ENCODE peak calls at places on chromosomes 16 and 17, in nine cellular contexts. A is colonic mucosa, K is fibroblast of pulmonary artery, S is adrenal gland, V is psoas muscle, H is GM06990, Q is heart right ventricle, G is astrocyte of the cerebellum, B is IMR-90. C is an unnamed sample.

GRCh38 chr16:74903095-74903494 is 81.8 kb downstream of the WDR59 start:
- DNase-seq in A (no peak), K (no peak), S (no peak), V (no peak), H (no peak), Q (no peak), G (no peak), B (no peak), C (no peak)

GRCh38 chr17:80866050-80866793 is 125.4 kb upstream of the CHMP6 start:
- DNase-seq in A (peak; percentile 72), K (peak; percentile 71), S (peak; percentile 72), V (peak; percentile 70), H (no peak), Q (peak; percentile 63), G (peak; percentile 46), B (peak; percentile 69), C (peak; percentile 65)

GRCh38 chr17:65115721-65116312 is 21.4 kb upstream of the RGS9 start:
- DNase-seq in A (no peak), K (no peak), S (no peak), V (no peak), H (no peak), Q (no peak), G (no peak), B (no peak), C (no peak)

GRCh38 chr17:57480438-57481196 is 224.3 kb downstream of the MSI2 start:
- DNase-seq in A (no peak), K (peak; percentile 52), S (no peak), V (no peak), H (no peak), Q (no peak), G (peak; percentile 71), B (peak; percentile 72), C (peak; percentile 21)

GRCh38 chr16:58506241-58507194 is 6.6 kb downstream of the NDRG4 start:
- DNase-seq in A (no peak), K (no peak), S (no peak), V (no peak), H (no peak), Q (no peak), G (no peak), B (no peak), C (no peak)

GRCh38 chr17:55420067-55420775 is 1.4 kb downstream of the MMD start:
- DNase-seq in A (peak; percentile 34), K (no peak), S (no peak), V (no peak), H (peak; percentile 53), Q (no peak), G (no peak), B (no peak), C (no peak)

GRCh38 chr17:17815436-17816200 is 21.2 kb downstream of the SREBF1 start:
- DNase-seq in A (no peak), K (no peak), S (no peak), V (no peak), H (no peak), Q (no peak), G (no peak), B (no peak), C (no peak)

GRCh38 chr16:64167851-64168770 is 953.8 kb downstream of the CDH11 start:
- DNase-seq in A (no peak), K (no peak), S (no peak), V (no peak), H (no peak), Q (no peak), G (no peak), B (no peak), C (no peak)

GRCh38 chr16:49483251-49483650 is 109.6 kb downstream of the C16orf78 start:
- DNase-seq in A (no peak), K (no peak), S (no peak), V (no peak), H (no peak), Q (no peak), G (no peak), B (no peak), C (no peak)

GRCh38 chr17:1484586-1485310 is 7.7 kb downstream of the MYO1C start:
- DNase-seq in A (peak; percentile 83), K (peak; percentile 64), S (peak; percentile 43), V (no peak), H (peak; percentile 83), Q (peak; percentile 64), G (no peak), B (no peak), C (no peak)

DNA sequence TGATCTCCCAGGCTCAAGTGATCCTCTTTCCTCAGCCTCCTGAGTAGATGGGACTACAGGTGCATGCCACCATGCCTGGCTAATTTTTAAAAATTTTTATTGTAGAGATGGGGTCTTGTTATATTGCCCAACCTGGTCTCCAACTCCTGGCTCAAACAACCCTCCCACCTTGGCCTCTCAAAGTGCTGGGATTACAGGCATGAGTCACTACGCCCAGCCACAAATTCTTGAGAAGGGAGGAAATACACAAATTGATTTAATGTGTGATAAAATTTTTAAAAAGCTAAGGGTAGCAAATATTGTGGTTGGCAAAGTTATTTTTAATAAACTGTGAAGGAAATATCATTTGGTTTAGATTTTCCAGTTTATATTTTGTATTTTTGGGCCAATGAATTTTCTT is 9.6 kb downstream of the ITGAD start:
- DNase-seq in A (no peak), K (peak; percentile 20), S (no peak), V (no peak), H (no peak), Q (no peak), G (no peak), B (no peak), C (peak; percentile 21)
- H3K4me3 ChIP-seq in A (no peak overlapping the region), K (no peak overlapping the region), S (no peak overlapping the region), V (no peak overlapping the region), H (no peak overlapping the region), Q (no peak overlapping the region), G (no peak overlapping the region), B (no peak overlapping the region), C (no peak overlapping the region)

DNA sequence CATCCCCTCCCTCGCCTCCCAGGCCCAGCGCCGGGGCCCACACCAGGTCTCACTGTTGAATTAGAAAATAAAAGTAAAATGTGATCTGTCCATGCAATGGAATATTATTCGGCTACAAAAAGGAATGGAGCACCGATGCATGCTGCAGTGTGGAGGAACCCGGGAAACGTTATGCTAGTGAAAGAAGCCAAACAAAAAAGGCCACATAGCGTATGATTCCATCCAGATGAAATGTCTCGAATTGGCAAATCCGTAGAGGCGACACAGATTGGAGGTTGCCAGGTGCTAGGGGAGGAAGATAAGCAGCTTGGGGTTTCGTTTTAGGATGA is 972 bp upstream of the ADCY9 start:
- DNase-seq in A (no peak), K (no peak), S (no peak), V (no peak), H (no peak), Q (no peak), G (no peak), B (no peak), C (no peak)
- TF ChIP-seq CTCF in A (no peak), K (no peak), S (no peak), V (no peak), H (no peak), Q (no peak), G (no peak), B (no peak), C (no peak)

DNA sequence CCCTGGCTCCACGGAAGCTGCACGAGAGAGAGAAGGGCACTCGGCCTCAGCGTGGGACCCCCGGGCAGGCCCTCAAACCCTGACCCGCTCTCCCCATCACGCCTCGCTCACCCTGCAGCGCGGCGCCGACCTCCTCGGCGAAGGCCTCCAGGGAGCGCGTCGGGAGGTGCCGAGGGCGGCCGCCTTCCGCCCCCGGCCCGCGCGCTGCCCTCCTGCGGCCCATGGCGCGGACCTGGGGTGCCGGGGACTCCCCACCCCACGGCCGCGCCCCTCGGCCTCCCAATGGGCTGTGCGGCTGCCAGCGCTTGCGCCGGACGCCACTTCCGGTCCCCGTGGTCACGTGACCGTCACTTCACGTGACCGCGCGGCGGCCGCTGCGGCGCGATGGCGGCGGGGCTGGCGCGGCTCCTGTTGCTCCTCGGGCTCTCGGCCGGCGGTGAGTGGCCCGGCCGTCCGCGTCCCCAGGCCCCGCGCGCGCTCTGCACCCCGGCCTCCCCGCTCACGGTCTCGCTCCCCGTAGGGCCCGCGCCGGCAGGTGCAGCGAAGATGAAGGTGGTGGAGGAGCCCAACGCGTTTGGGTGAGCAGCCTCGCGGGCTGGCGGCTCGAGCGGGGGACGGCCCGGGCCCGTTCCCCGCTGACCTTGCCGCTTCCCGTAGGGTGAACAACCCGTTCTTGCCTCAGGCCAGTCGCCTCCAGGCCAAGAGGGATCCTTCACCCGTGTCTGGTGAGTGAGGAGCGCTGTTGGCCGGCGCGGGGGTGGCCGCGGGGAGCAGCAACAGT is at the start of the genes GNPTG and TSR3:
- DNase-seq in A (peak; percentile 84), K (peak; percentile 91), S (peak; percentile 88), V (peak; percentile 89), H (peak; percentile 92), Q (peak; percentile 90), G (peak; percentile 54), B (peak; percentile 89), C (peak; percentile 85)
- H3K4me3 ChIP-seq in A (peak within 1 kb of the TSS; percentile 99), K (peak within 1 kb of the TSS; percentile 89), S (peak within 1 kb of the TSS; percentile 70), V (peak within 1 kb of the TSS; percentile 87), H (peak within 1 kb of the TSS; percentile 77), Q (peak within 1 kb of the TSS; percentile 98), G (peak within 1 kb of the TSS; percentile 94), B (peak within 1 kb of the TSS; percentile 82), C (peak within 1 kb of the TSS; percentile 82)

GRCh38 chr17:75646626-75646968 is 13.4 kb downstream of the SMIM5 start:
- DNase-seq in A (no peak), K (no peak), S (no peak), V (no peak), H (no peak), Q (no peak), G (no peak), B (no peak), C (no peak)

GRCh38 chr17:75645501-75645888 is 12.3 kb downstream of the SMIM5 start:
- DNase-seq in A (peak; percentile 79), K (peak; percentile 13), S (no peak), V (no peak), H (no peak), Q (no peak), G (no peak), B (no peak), C (no peak)

GRCh38 chr17:75647061-75647460 is 13.8 kb downstream of the SMIM5 start:
- DNase-seq in A (no peak), K (no peak), S (no peak), V (no peak), H (no peak), Q (no peak), G (no peak), B (no peak), C (no peak)

GRCh38 chr17:75647921-75648320 is 14.7 kb downstream of the SMIM5 start:
- DNase-seq in A (no peak), K (no peak), S (no peak), V (no peak), H (no peak), Q (no peak), G (no peak), B (no peak), C (no peak)

DNA sequence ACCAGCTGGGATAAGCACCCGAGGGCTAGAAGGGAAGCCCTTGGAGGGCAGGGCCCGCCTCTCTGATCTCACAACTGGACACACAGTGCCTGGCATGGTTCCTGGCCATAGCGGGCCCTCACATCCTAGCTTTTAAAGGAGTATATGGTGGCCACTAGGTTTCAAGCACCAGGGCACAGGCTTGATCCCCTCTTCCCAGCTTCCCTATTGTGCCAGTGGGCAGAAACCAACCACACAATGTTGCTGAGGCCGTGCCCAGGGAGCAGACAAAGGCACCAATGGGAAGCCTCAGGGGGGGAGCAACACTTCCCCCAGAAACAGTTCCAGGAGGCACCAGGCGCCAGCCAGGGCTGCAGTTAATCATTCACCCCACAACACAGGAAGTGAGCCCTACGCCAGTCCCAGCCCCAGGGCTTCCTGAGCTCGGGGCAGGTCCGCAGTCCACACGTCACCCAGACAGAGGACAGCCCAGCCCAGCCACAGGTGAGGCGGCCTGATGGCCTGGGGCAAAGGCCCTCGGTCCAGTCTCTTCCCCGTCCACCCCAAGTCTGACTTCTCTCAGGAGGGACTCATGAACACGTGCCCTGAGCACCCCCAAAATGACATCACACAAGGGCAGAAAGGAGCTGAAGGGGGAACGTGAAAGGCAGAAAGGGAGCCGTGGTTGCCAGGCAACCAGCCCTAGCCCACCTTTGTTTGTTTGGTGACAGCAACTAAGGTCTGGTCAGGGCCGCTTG is 12.8 kb downstream of the SMIM5 start:
- DNase-seq in A (peak; percentile 92), K (peak; percentile 18), S (no peak), V (no peak), H (no peak), Q (no peak), G (no peak), B (no peak), C (no peak)
- TF ChIP-seq CTCF in A (no peak), K (no peak), S (no peak), V (no peak), H (no peak), Q (no peak), G (no peak), B (no peak), C (no peak)